ENCODE peak calls at places on chromosomes 13 and 19, in seven cellular contexts. A is cardiac muscle cell; U is NCI-H2107; T is effector memory CD4-positive, alpha-beta T cell; J is EH; R is NCI-H526; P is A549. S is an unnamed sample.

GRCh38 chr13:52806029-52806428 is 42.4 kb downstream of the PCDH8 start:
- DNase-seq in P (no peak), R (no peak), T (no peak), J (no peak), A (no peak), U (no peak), S (no peak)

GRCh38 chr19:44598355-44598754 is 15.0 kb upstream of the IGSF23 start:
- DNase-seq in R (no peak), J (no peak), U (no peak), P (no peak), A (no peak), T (no peak), S (no peak)

GRCh38 chr13:113207890-113208423 is 512 bp downstream of the PCID2 start:
- DNase-seq in J (peak), T (no peak), U (peak), R (peak), P (no peak), A (peak), S (no peak)

GRCh38 chr19:3142292-3142670 is 6.4 kb downstream of the GNA15 start:
- DNase-seq in U (no peak), J (peak), P (peak), T (no peak), A (no peak), R (no peak), S (no peak)

GRCh38 chr13:73754727-73755292 is 379.4 kb downstream of the KLF12 start:
- DNase-seq in P (peak), T (no peak), U (peak), A (peak), J (peak), R (peak), S (no peak)

GRCh38 chr19:32037998-32038732 is 307.2 kb upstream of the ZNF507 start:
- DNase-seq in U (no peak), T (no peak), R (no peak), A (no peak), J (no peak), P (no peak), S (no peak)

GRCh38 chr13:87671031-87671823 is at the start of gene SLITRK5:
- DNase-seq in T (peak), A (peak), P (peak), J (peak), R (peak), U (peak), S (no peak)

GRCh38 chr19:46970815-46971214 is 48.8 kb upstream of the NPAS1 start:
- DNase-seq in J (peak), A (no peak), P (no peak), T (no peak), U (no peak), R (no peak), S (peak)

GRCh38 chr19:47321582-47321981 is 10.4 kb upstream of the C5AR2 start:
- DNase-seq in R (no peak), P (no peak), A (no peak), T (no peak), U (no peak), J (no peak), S (no peak)

GRCh38 chr13:68056816-68057710 is 826.9 kb upstream of the PCDH9 start:
- DNase-seq in U (no peak), R (no peak), P (peak), T (no peak), A (no peak), J (no peak), S (no peak)

GRCh38 chr19:48053856-48054255 is 10.0 kb upstream of the CABP5 start:
- DNase-seq in T (no peak), J (peak), U (no peak), P (no peak), A (no peak), R (no peak), S (no peak)

GRCh38 chr13:112079696-112080095 is 12.7 kb downstream of the SOX1 start:
- DNase-seq in P (no peak), T (no peak), J (no peak), R (peak), U (peak), A (no peak), S (no peak)